ENCODE peak calls at places on chromosomes 5 and 9, in seven cellular contexts. N, I, T, J, U, O and Y are unnamed samples.

GRCh38 chr9:135976944-135977343 is 15.8 kb upstream of the UBAC1 start:
- DNase-seq in N (no peak), I (no peak), T (no peak), J (no peak), U (no peak), O (no peak), Y (no peak)

GRCh38 chr9:95507456-95508241 is 9.1 kb downstream of the PTCH1 start:
- DNase-seq in N (peak; percentile 42), I (no peak), T (peak; percentile 70), J (peak; percentile 65), U (peak; percentile 87), O (no peak), Y (peak; percentile 55)

GRCh38 chr5:98214240-98215051 is 559.0 kb upstream of the RGMB start:
- DNase-seq in N (no peak), I (peak; percentile 59), T (no peak), J (no peak), U (no peak), O (peak; percentile 16), Y (no peak)

GRCh38 chr9:4106744-4107143 is 193.1 kb downstream of the GLIS3 start:
- DNase-seq in N (no peak), I (peak; percentile 90), T (no peak), J (no peak), U (no peak), O (no peak), Y (no peak)

GRCh38 chr5:75729321-75729720 is 12.1 kb upstream of the POC5 start:
- DNase-seq in N (no peak), I (no peak), T (no peak), J (no peak), U (no peak), O (no peak), Y (no peak)

GRCh38 chr5:173643964-173644363 is 27.5 kb upstream of the BOD1 start:
- DNase-seq in N (no peak), I (no peak), T (no peak), J (peak; percentile 74), U (no peak), O (no peak), Y (no peak)

GRCh38 chr9:69223605-69224004 is 49.5 kb downstream of the TJP2 start:
- DNase-seq in N (peak; percentile 57), I (no peak), T (peak; percentile 67), J (peak; percentile 12), U (no peak), O (no peak), Y (no peak)

GRCh38 chr5:139906661-139907060 is 111.1 kb downstream of the PSD2 start:
- DNase-seq in N (no peak), I (no peak), T (no peak), J (no peak), U (no peak), O (no peak), Y (no peak)

GRCh38 chr9:95224371-95225015 is 93.0 kb downstream of the FANCC start:
- DNase-seq in N (no peak), I (no peak), T (no peak), J (no peak), U (no peak), O (no peak), Y (no peak)

DNA sequence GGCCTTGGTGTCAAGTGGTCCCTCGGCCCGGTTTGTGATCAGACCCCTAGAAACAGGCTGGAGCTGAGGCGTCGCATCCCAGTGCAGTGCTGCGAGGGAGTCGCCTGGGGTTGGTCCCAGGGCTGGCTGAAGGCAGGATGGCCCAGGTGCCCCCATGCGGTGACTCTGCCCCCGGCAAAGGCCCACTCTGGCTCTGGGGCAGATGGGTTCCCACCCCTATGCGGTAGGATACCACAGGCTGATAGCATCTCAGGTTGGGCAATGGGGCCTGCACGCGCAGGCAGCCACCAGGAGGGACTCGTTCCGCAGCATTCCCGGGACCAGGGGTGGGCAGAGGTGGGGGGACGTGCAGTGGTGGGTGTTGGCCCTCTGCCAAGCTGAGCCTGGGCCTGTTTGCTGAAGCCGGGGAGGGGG is 86.0 kb downstream of the RXRA start:
- DNase-seq in N (no peak), I (no peak), T (no peak), J (no peak), U (no peak), O (no peak), Y (peak; percentile 69)
- TF ChIP-seq CTCF in N (no peak), I (no peak), T (no peak), J (no peak), U (no peak), O (no peak), Y (no peak)

DNA sequence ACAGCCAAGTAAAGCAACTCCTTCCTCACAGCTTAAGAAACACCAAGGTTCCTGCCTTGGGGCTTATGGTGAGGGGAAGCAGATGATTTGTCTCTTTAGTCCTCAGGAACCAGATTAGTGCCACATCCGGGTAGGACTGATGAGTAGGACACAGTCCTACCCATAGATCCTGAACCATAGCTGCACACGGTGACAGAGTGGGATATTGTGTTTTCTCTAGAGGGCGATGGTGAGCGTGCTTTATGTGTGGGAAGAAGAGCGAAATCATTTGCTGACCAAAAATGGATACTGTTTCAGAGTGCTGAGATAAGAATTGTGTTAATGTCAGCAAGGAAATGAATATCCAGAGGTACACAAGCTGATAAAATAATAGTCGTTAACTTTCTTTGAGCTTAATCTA is 209.0 kb upstream of the FBXL7 start:
- DNase-seq in N (no peak), I (no peak), T (peak; percentile 1), J (no peak), U (no peak), O (no peak), Y (no peak)
- TF ChIP-seq CTCF in N (no peak), I (no peak), T (no peak), J (no peak), U (no peak), O (no peak), Y (no peak)

GRCh38 chr9:92342825-92343488 is 17.2 kb downstream of the CENPP start:
- DNase-seq in N (no peak), I (no peak), T (no peak), J (no peak), U (no peak), O (no peak), Y (no peak)
- TF ChIP-seq CTCF in N (no peak), I (no peak), T (no peak), J (no peak), U (no peak), O (no peak), Y (peak; percentile 40)

DNA sequence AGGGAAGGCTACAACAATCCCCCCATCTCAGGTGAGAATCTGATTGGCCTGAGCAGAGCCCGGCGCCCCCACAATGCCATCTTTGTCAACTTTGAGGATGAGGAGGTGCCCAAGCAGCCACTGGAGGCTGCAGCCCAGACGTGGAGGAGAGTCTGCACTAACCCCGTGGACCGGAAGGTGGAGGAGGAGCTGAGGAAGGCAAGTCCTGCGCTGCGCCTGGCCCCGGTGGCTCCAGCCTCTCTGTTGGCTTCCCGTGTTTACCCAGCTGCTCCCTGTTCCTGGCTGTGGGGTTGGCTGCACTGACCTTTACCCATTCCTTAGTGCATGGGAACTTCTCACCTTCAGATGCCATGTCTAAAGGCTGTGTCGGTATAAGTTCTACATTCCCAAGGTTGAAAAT is 11.0 kb upstream of the CEL start:
- DNase-seq in N (no peak), I (no peak), T (no peak), J (no peak), U (no peak), O (no peak), Y (no peak)
- TF ChIP-seq CTCF in N (no peak), I (no peak), T (no peak), J (no peak), U (no peak), O (no peak), Y (no peak)

GRCh38 chr9:111631071-111631971 is at the start of gene DNAJC25:
- DNase-seq in N (peak; percentile 95), I (peak; percentile 96), T (peak; percentile 98), J (peak; percentile 99), U (peak; percentile 99), O (peak; percentile 86), Y (peak; percentile 96)
- TF ChIP-seq CTCF in N (no peak), I (peak; percentile 3), T (no peak), J (no peak), U (no peak), O (no peak), Y (no peak)

GRCh38 chr5:67431191-67431590 is 234.6 kb upstream of the CD180 start:
- DNase-seq in N (no peak), I (no peak), T (no peak), J (no peak), U (no peak), O (no peak), Y (no peak)

GRCh38 chr5:67432601-67433000 is 236.0 kb upstream of the CD180 start:
- DNase-seq in N (no peak), I (no peak), T (no peak), J (no peak), U (no peak), O (no peak), Y (no peak)

GRCh38 chr5:67426961-67427630 is 230.5 kb upstream of the CD180 start:
- DNase-seq in N (no peak), I (no peak), T (no peak), J (no peak), U (no peak), O (no peak), Y (no peak)

GRCh38 chr5:67425514-67425913 is 228.9 kb upstream of the CD180 start:
- DNase-seq in N (no peak), I (no peak), T (no peak), J (no peak), U (no peak), O (no peak), Y (no peak)

DNA sequence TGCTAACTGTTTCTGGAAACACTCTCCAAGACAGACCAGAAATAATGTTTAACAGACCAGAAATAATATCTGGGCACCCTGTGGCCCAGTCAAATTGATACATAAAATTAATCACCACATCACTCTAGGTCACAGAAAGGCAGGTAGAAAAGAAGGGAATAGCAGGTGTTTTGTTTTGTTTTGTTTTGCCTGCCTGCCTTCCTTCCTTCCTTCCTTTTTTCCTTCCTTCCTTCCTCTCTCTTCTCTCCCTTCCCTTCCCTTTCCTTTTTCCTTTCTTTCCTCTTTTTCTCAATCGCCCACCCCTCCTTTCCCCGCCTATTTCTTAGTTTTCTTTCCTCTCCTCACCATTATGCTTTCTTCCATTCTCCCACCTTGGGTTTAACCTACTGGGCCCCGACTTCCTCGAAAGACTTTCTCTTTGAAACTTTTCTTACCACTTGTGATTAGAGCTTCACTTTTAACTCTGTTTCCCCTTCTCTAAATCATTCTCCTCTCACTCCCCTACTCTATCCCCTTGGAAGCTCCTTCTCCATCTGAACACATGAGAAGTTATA is 231.2 kb upstream of the CD180 start:
- DNase-seq in N (no peak), I (no peak), T (no peak), J (no peak), U (no peak), O (no peak), Y (no peak)
- TF ChIP-seq CTCF in N (no peak), I (no peak), T (no peak), J (no peak), U (no peak), O (no peak), Y (no peak)

GRCh38 chr5:60846298-60846697 is 2.2 kb upstream of the ELOVL7 start:
- DNase-seq in N (no peak), I (no peak), T (no peak), J (no peak), U (no peak), O (no peak), Y (no peak)

GRCh38 chr5:60843693-60844428 is at the start of gene ELOVL7:
- DNase-seq in N (peak; percentile 64), I (no peak), T (peak; percentile 80), J (peak; percentile 83), U (no peak), O (no peak), Y (peak; percentile 78)

GRCh38 chr5:60842859-60843692 is 993 bp downstream of the ELOVL7 start:
- DNase-seq in N (peak; percentile 20), I (no peak), T (peak; percentile 16), J (peak; percentile 21), U (no peak), O (no peak), Y (peak; percentile 45)

GRCh38 chr5:60841361-60841760 is 2.7 kb downstream of the ELOVL7 start:
- DNase-seq in N (no peak), I (no peak), T (no peak), J (no peak), U (no peak), O (no peak), Y (no peak)

GRCh38 chr5:60844429-60844890 is 391 bp upstream of the ELOVL7 start:
- DNase-seq in N (no peak), I (no peak), T (no peak), J (peak; percentile 8), U (no peak), O (no peak), Y (no peak)
- TF ChIP-seq CTCF in N (no peak), I (no peak), T (no peak), J (no peak), U (no peak), O (no peak), Y (no peak)